ENCODE peak calls at places on chromosomes 6 and 20, in ten cellular contexts. S, T, U, C, J, B, K, Y, D and I are unnamed samples.
A peak's percentile ranks its signal among the peaks of the same experiment; 100 is the strongest.

GRCh38 chr20:14245368-14245970 is 91.9 kb downstream of the FLRT3 start:
- DNase-seq in Y (no peak), T (no peak), J (no peak), C (no peak), U (no peak), B (no peak), D (no peak), S (no peak), K (no peak), I (peak; percentile 10)

GRCh38 chr6:35376282-35376681 is 33.9 kb downstream of the PPARD start:
- DNase-seq in D (no peak), C (no peak), T (no peak), B (no peak), S (no peak), J (no peak), Y (no peak), U (no peak), K (no peak), I (no peak)

GRCh38 chr6:436308-437041 is 44.9 kb downstream of the IRF4 start:
- DNase-seq in J (no peak), B (no peak), T (no peak), S (no peak), K (no peak), Y (no peak), U (no peak), D (no peak), C (no peak), I (peak; percentile 81)

GRCh38 chr6:129175066-129175465 is 292.1 kb downstream of the LAMA2 start:
- DNase-seq in J (no peak), T (no peak), S (no peak), B (no peak), U (no peak), D (no peak), Y (no peak), K (no peak), C (no peak), I (no peak)

GRCh38 chr6:34834789-34835518 is 43.1 kb downstream of the BLTP3A start:
- DNase-seq in D (no peak), U (no peak), K (no peak), C (no peak), S (no peak), B (peak; percentile 73), T (no peak), Y (peak; percentile 2), J (no peak), I (peak; percentile 34)

GRCh38 chr6:131281471-131282270 is 146.4 kb downstream of the AKAP7 start:
- DNase-seq in J (peak; percentile 51), D (peak; percentile 14), B (no peak), C (peak; percentile 74), U (peak; percentile 54), T (peak; percentile 54), Y (no peak), S (no peak), K (no peak), I (no peak)

GRCh38 chr6:21305827-21306469 is 287.6 kb upstream of the SOX4 start:
- DNase-seq in T (no peak), K (peak; percentile 7), J (no peak), S (no peak), U (no peak), Y (peak; percentile 8), D (no peak), B (peak; percentile 33), C (no peak), I (peak; percentile 78)

GRCh38 chr6:125787791-125788190 is 3.0 kb upstream of the NCOA7 start:
- DNase-seq in K (no peak), D (no peak), J (no peak), C (no peak), B (no peak), Y (peak; percentile 25), S (no peak), T (no peak), U (no peak), I (peak; percentile 63)

GRCh38 chr20:48056218-48056617 is 270.9 kb upstream of the SULF2 start:
- DNase-seq in S (no peak), J (no peak), C (no peak), K (no peak), U (no peak), Y (no peak), T (no peak), B (peak; percentile 31), D (no peak), I (no peak)

GRCh38 chr6:113635222-113635970 is 221.7 kb upstream of the MARCKS start:
- DNase-seq in B (no peak), J (no peak), K (no peak), D (no peak), U (no peak), Y (no peak), T (no peak), C (no peak), S (no peak), I (no peak)

GRCh38 chr6:125107048-125107447 is 46.5 kb upstream of the TPD52L1 start:
- DNase-seq in Y (no peak), U (no peak), C (no peak), J (no peak), D (no peak), T (no peak), S (no peak), B (no peak), K (no peak), I (no peak)

GRCh38 chr20:3935295-3935955 is 46.2 kb downstream of the PANK2 start:
- DNase-seq in C (no peak), Y (no peak), J (no peak), U (no peak), T (no peak), K (no peak), S (no peak), B (no peak), D (no peak), I (peak; percentile 57)

GRCh38 chr6:77034161-77034560 is 429.1 kb downstream of the HTR1B start:
- DNase-seq in T (no peak), S (no peak), K (no peak), Y (no peak), U (no peak), D (no peak), C (no peak), J (no peak), B (peak; percentile 98), I (peak; percentile 39)

GRCh38 chr20:57695012-57695411 is 14.8 kb downstream of the PMEPA1 start:
- DNase-seq in J (no peak), D (no peak), B (no peak), T (no peak), Y (peak; percentile 55), C (no peak), S (no peak), U (no peak), K (no peak), I (no peak)

GRCh38 chr6:136526196-136526930 is 23.9 kb downstream of the MAP7 start:
- DNase-seq in C (peak; percentile 72), B (peak; percentile 31), Y (peak; percentile 82), J (peak; percentile 67), K (peak; percentile 81), S (no peak), U (peak; percentile 32), T (peak; percentile 9), D (no peak), I (peak; percentile 82)

GRCh38 chr6:147585256-147585655 is 76.8 kb downstream of the SAMD5 start:
- DNase-seq in D (no peak), S (no peak), K (no peak), Y (no peak), U (no peak), J (no peak), C (no peak), T (no peak), B (no peak), I (no peak)

GRCh38 chr6:135493218-135493961 is 4.2 kb downstream of the AHI1 start:
- DNase-seq in B (peak; percentile 40), U (no peak), C (no peak), J (no peak), T (no peak), D (no peak), K (no peak), S (no peak), Y (no peak), I (peak; percentile 63)

GRCh38 chr6:35469711-35470662 is 1.8 kb downstream of the RPL10A start:
- DNase-seq in T (no peak), C (peak; percentile 45), J (no peak), K (no peak), B (peak; percentile 48), D (no peak), S (no peak), U (no peak), Y (no peak), I (no peak)

GRCh38 chr20:20369353-20370086 is 1.6 kb downstream of the INSM1 start:
- DNase-seq in K (peak; percentile 68), T (no peak), B (no peak), C (peak; percentile 59), S (no peak), U (peak; percentile 16), D (no peak), Y (peak; percentile 67), J (no peak), I (no peak)

GRCh38 chr20:56393133-56393472 is 658 bp downstream of the CSTF1 start:
- DNase-seq in J (no peak), K (peak; percentile 21), S (no peak), U (no peak), C (peak; percentile 25), B (no peak), T (no peak), D (no peak), Y (peak; percentile 7), I (no peak)

GRCh38 chr6:55726144-55726543 is 147.2 kb upstream of the HMGCLL1 start:
- DNase-seq in J (no peak), Y (no peak), D (no peak), S (no peak), B (no peak), C (no peak), U (no peak), T (no peak), K (no peak), I (no peak)

GRCh38 chr6:81762132-81762531 is 9.7 kb upstream of the TENT5A start:
- DNase-seq in J (no peak), D (no peak), T (no peak), S (no peak), K (no peak), Y (no peak), C (no peak), U (no peak), B (peak; percentile 46), I (peak; percentile 73)

GRCh38 chr6:71038966-71039365 is 82.1 kb upstream of the B3GAT2 start:
- DNase-seq in T (no peak), D (no peak), Y (no peak), U (no peak), B (no peak), S (no peak), C (no peak), J (no peak), K (no peak), I (peak; percentile 19)

GRCh38 chr20:62785381-62785780 is 10.9 kb upstream of the MRGBP start:
- DNase-seq in B (no peak), S (no peak), K (no peak), U (no peak), C (no peak), D (no peak), Y (no peak), J (no peak), T (no peak), I (no peak)

GRCh38 chr6:44156494-44157151 is 2.0 kb upstream of the CAPN11 start:
- DNase-seq in K (no peak), S (no peak), Y (no peak), U (no peak), D (no peak), J (no peak), T (no peak), B (no peak), C (no peak), I (no peak)